ENCODE peak calls at places on chromosomes 2 and 18, in seven cellular contexts. V is GM20000; M is astrocyte of the spinal cord; D is fibroblast of lung; Y is MCF 10A; E is activated CD8-positive, alpha-beta T cell treated with anti-CD3 and anti-CD28 coated beads for 36 hours; T is suprapubic skin. I is an unnamed sample.

GRCh38 chr18:8264861-8265411 is 344.3 kb upstream of the RAB12 start:
- DNase-seq in V (no peak), M (peak; percentile 22), D (peak; percentile 33), Y (no peak), E (no peak), T (no peak), I (no peak)

GRCh38 chr2:117963446-117963845 is 50.4 kb downstream of the CCDC93 start:
- DNase-seq in V (no peak), M (no peak), D (peak; percentile 67), Y (no peak), E (no peak), T (no peak), I (no peak)

GRCh38 chr2:186751790-186752189 is 57.9 kb downstream of the FAM171B start:
- DNase-seq in V (no peak), M (no peak), D (peak; percentile 7), Y (no peak), E (no peak), T (no peak), I (no peak)

GRCh38 chr2:40451926-40452605 is at the start of gene SLC8A1:
- DNase-seq in V (peak; percentile 44), M (no peak), D (peak; percentile 61), Y (no peak), E (peak; percentile 30), T (no peak), I (peak; percentile 44)

GRCh38 chr2:10260130-10260529 is 42.6 kb upstream of the HPCAL1 start:
- DNase-seq in V (no peak), M (no peak), D (no peak), Y (peak; percentile 91), E (no peak), T (no peak), I (no peak)

GRCh38 chr2:12192762-12193161 is 446.3 kb downstream of the LPIN1 start:
- DNase-seq in V (no peak), M (no peak), D (no peak), Y (no peak), E (no peak), T (no peak), I (no peak)

GRCh38 chr2:100214265-100214961 is 72.0 kb upstream of the AFF3 start:
- DNase-seq in V (no peak), M (no peak), D (no peak), Y (no peak), E (no peak), T (no peak), I (no peak)

GRCh38 chr2:118442949-118443348 is 354.7 kb downstream of the INSIG2 start:
- DNase-seq in V (no peak), M (peak; percentile 7), D (no peak), Y (no peak), E (no peak), T (no peak), I (no peak)

GRCh38 chr2:217617496-217618085 is 385.2 kb downstream of the TNS1 start:
- DNase-seq in V (no peak), M (no peak), D (peak; percentile 24), Y (no peak), E (no peak), T (no peak), I (no peak)

GRCh38 chr18:74063552-74063951 is 84.1 kb downstream of the FBXO15 start:
- DNase-seq in V (no peak), M (no peak), D (no peak), Y (no peak), E (no peak), T (no peak), I (no peak)

GRCh38 chr2:235171511-235172130 is 219.8 kb downstream of the SH3BP4 start:
- DNase-seq in V (no peak), M (peak; percentile 64), D (peak; percentile 76), Y (peak; percentile 59), E (no peak), T (no peak), I (no peak)

GRCh38 chr18:303578-303977 is 35.7 kb upstream of the THOC1 start:
- DNase-seq in V (no peak), M (no peak), D (no peak), Y (no peak), E (no peak), T (no peak), I (no peak)

GRCh38 chr2:24930768-24931167 is 10.7 kb upstream of the ADCY3 start:
- DNase-seq in V (peak; percentile 78), M (no peak), D (peak; percentile 36), Y (peak; percentile 31), E (peak; percentile 60), T (peak; percentile 47), I (no peak)

GRCh38 chr2:26344581-26345283 is 1.2 kb upstream of the SELENOI start:
- DNase-seq in V (no peak), M (peak; percentile 41), D (peak; percentile 69), Y (peak; percentile 47), E (peak; percentile 50), T (no peak), I (peak; percentile 41)

GRCh38 chr2:128406629-128407252 is 88.1 kb upstream of the HS6ST1 start:
- DNase-seq in V (no peak), M (no peak), D (no peak), Y (no peak), E (no peak), T (no peak), I (no peak)

GRCh38 chr2:64214281-64215115 is 70.3 kb upstream of the PELI1 start:
- DNase-seq in V (peak; percentile 46), M (peak; percentile 32), D (peak; percentile 68), Y (peak; percentile 19), E (peak; percentile 45), T (no peak), I (no peak)

GRCh38 chr2:186503827-186504606 is 18.0 kb downstream of the ZC3H15 start:
- DNase-seq in V (peak; percentile 11), M (peak; percentile 58), D (peak; percentile 27), Y (peak; percentile 35), E (no peak), T (no peak), I (no peak)

GRCh38 chr2:196234672-196235071 is 63.3 kb upstream of the STK17B start:
- DNase-seq in V (no peak), M (peak; percentile 89), D (peak; percentile 94), Y (peak; percentile 15), E (peak; percentile 85), T (no peak), I (no peak)

GRCh38 chr18:62279561-62279960 is 45.5 kb upstream of the TNFRSF11A start:
- DNase-seq in V (no peak), M (no peak), D (no peak), Y (no peak), E (no peak), T (no peak), I (no peak)

GRCh38 chr2:189608799-189609422 is 28.3 kb upstream of the SLC40A1 start:
- DNase-seq in V (no peak), M (no peak), D (peak; percentile 21), Y (peak; percentile 55), E (no peak), T (no peak), I (no peak)

GRCh38 chr2:216535454-216535995 is 36.9 kb downstream of the RPL37A start:
- DNase-seq in V (no peak), M (peak; percentile 81), D (peak; percentile 95), Y (peak; percentile 73), E (peak; percentile 4), T (peak; percentile 81), I (peak; percentile 92)

GRCh38 chr18:13112982-13113381 is 105.6 kb upstream of the LDLRAD4 start:
- DNase-seq in V (no peak), M (peak; percentile 53), D (peak; percentile 66), Y (no peak), E (peak; percentile 50), T (no peak), I (no peak)
- TF ChIP-seq CTCF in V (no peak), M (peak; percentile 50), D (peak; percentile 42), Y (no peak), E (peak; percentile 26), T (no peak), I (no peak)

GRCh38 chr2:232843860-232844259 is 26.2 kb upstream of the SNORC start:
- DNase-seq in V (no peak), M (no peak), D (no peak), Y (no peak), E (no peak), T (no peak), I (no peak)
- TF ChIP-seq CTCF in V (no peak), M (peak; percentile 15), D (no peak), Y (no peak), E (no peak), T (no peak), I (no peak)

GRCh38 chr2:182758379-182758778 is 42.3 kb downstream of the DNAJC10 start:
- DNase-seq in V (no peak), M (no peak), D (no peak), Y (no peak), E (no peak), T (no peak), I (no peak)

GRCh38 chr2:182761903-182762302 is 45.8 kb downstream of the DNAJC10 start:
- DNase-seq in V (no peak), M (peak; percentile 35), D (peak; percentile 43), Y (no peak), E (no peak), T (no peak), I (peak; percentile 25)

GRCh38 chr2:182766626-182767025 is 50.6 kb downstream of the DNAJC10 start:
- DNase-seq in V (no peak), M (no peak), D (no peak), Y (no peak), E (no peak), T (no peak), I (no peak)

GRCh38 chr2:182767578-182767977 is 51.5 kb downstream of the DNAJC10 start:
- DNase-seq in V (peak; percentile 4), M (peak; percentile 37), D (peak; percentile 49), Y (peak; percentile 33), E (no peak), T (no peak), I (no peak)

DNA sequence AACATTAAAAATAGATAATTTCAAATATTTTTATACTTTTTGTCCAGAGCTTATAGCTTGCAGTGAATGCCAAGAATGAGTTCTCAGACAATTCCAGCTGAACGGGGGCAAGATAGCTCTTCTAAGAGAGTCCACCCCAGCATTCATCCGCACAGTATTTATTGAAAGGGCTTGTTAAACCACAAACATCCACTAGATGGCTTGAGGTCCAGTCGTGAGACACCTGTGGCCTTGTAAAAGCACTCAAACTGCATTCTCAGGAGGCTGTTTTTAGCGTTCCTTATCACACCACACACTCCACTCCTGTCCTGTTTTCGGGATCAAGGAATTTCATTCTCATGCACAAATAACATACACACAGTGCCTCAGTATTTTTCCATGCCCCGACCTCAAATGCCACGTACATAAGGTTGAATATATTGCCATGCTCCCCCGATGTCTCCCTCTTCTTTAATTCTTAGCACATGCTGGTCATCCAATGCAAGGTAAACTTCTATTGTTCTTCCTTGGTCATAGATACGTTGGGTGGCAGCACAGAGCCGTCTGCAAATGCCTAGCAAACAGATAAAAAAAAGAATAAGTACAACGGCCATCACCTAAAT is 47.4 kb downstream of the DNAJC10 start:
- DNase-seq in V (peak; percentile 5), M (peak; percentile 62), D (peak; percentile 65), Y (peak; percentile 56), E (peak; percentile 2), T (no peak), I (peak; percentile 14)
- TF ChIP-seq CTCF in V (peak; percentile 18), M (peak; percentile 69), D (peak; percentile 68), Y (peak; percentile 52), E (peak; percentile 15), T (no peak), I (peak; percentile 53)

GRCh38 chr18:63465059-63465458 is 11.7 kb upstream of the SERPINB5 start:
- DNase-seq in V (no peak), M (no peak), D (no peak), Y (no peak), E (peak; percentile 7), T (no peak), I (no peak)

GRCh38 chr18:63460414-63460813 is 16.3 kb upstream of the SERPINB5 start:
- DNase-seq in V (no peak), M (no peak), D (no peak), Y (no peak), E (no peak), T (no peak), I (no peak)

GRCh38 chr18:63467699-63468098 is 9.1 kb upstream of the SERPINB5 start:
- DNase-seq in V (no peak), M (no peak), D (no peak), Y (no peak), E (no peak), T (no peak), I (no peak)

GRCh38 chr18:63464434-63464833 is 12.3 kb upstream of the SERPINB5 start:
- DNase-seq in V (no peak), M (no peak), D (no peak), Y (no peak), E (no peak), T (no peak), I (no peak)
- TF ChIP-seq CTCF in V (no peak), M (no peak), D (no peak), Y (no peak), E (no peak), T (no peak), I (no peak)

I was measured in ovary.